ENCODE peak calls at places on chromosomes 3 and 15, in six cellular contexts. E, X, I, P, B and Q are unnamed samples.

GRCh38 chr15:97902140-97902780 is 58.2 kb upstream of the ARRDC4 start:
- DNase-seq in E (no peak), X (no peak), I (no peak), P (no peak), B (no peak), Q (no peak)

GRCh38 chr3:140207541-140207940 is 272.6 kb downstream of the CLSTN2 start:
- DNase-seq in E (no peak), X (no peak), I (no peak), P (no peak), B (no peak), Q (no peak)

GRCh38 chr15:101625169-101625568 is 27.0 kb downstream of the TM2D3 start:
- DNase-seq in E (no peak), X (no peak), I (no peak), P (no peak), B (no peak), Q (no peak)

GRCh38 chr3:11021611-11022011 is 29.1 kb downstream of the SLC6A1 start:
- DNase-seq in E (no peak), X (peak), I (no peak), P (no peak), B (no peak), Q (no peak)

GRCh38 chr3:188239577-188239976 is 85.6 kb downstream of the LPP start:
- DNase-seq in E (no peak), X (no peak), I (no peak), P (no peak), B (no peak), Q (no peak)

GRCh38 chr3:183537295-183537730 is 18.2 kb downstream of the KLHL6 start:
- DNase-seq in E (no peak), X (no peak), I (no peak), P (no peak), B (no peak), Q (no peak)

GRCh38 chr3:78506581-78507195 is 1261.1 kb downstream of the ROBO1 start:
- DNase-seq in E (no peak), X (no peak), I (no peak), P (no peak), B (no peak), Q (no peak)

GRCh38 chr3:157131861-157132260 is 28.1 kb downstream of the CCNL1 start:
- DNase-seq in E (no peak), X (no peak), I (no peak), P (no peak), B (no peak), Q (no peak)

GRCh38 chr15:88497109-88497761 is 29.7 kb downstream of the MRPS11 start:
- DNase-seq in E (no peak), X (no peak), I (no peak), P (no peak), B (no peak), Q (no peak)

GRCh38 chr15:41558400-41559238 is at the start of gene TYRO3:
- DNase-seq in E (no peak), X (peak), I (peak), P (no peak), B (no peak), Q (peak)

GRCh38 chr15:70259030-70259424 is 161.3 kb upstream of the TLE3 start:
- DNase-seq in E (no peak), X (no peak), I (no peak), P (no peak), B (peak), Q (peak)

GRCh38 chr3:124374583-124374982 is 355.7 kb upstream of the UMPS start:
- DNase-seq in E (no peak), X (no peak), I (no peak), P (no peak), B (no peak), Q (no peak)

GRCh38 chr15:95051881-95052280 is 820.5 kb downstream of the MCTP2 start:
- DNase-seq in E (no peak), X (no peak), I (no peak), P (no peak), B (no peak), Q (no peak)

GRCh38 chr3:28940530-28940929 is 340.3 kb upstream of the RBMS3 start:
- DNase-seq in E (no peak), X (no peak), I (no peak), P (no peak), B (no peak), Q (peak)

GRCh38 chr15:58475573-58476524 is 44.1 kb downstream of the LIPC start:
- DNase-seq in E (no peak), X (no peak), I (peak), P (no peak), B (peak), Q (no peak)

GRCh38 chr3:21390856-21391255 is 360.2 kb downstream of the ZNF385D start:
- DNase-seq in E (no peak), X (no peak), I (no peak), P (no peak), B (no peak), Q (no peak)

GRCh38 chr3:71092665-71093064 is 490.9 kb downstream of the FOXP1 start:
- DNase-seq in E (no peak), X (no peak), I (no peak), P (no peak), B (no peak), Q (no peak)

GRCh38 chr15:52095597-52096262 is 16.8 kb downstream of the BCL2L10 start:
- DNase-seq in E (no peak), X (no peak), I (no peak), P (peak), B (no peak), Q (no peak)

GRCh38 chr3:151285940-151286339 is 7.6 kb upstream of the P2RY14 start:
- DNase-seq in E (no peak), X (no peak), I (no peak), P (no peak), B (no peak), Q (no peak)

GRCh38 chr3:169479314-169479939 is 184.1 kb downstream of the MECOM start:
- DNase-seq in E (no peak), X (no peak), I (no peak), P (no peak), B (no peak), Q (no peak)

GRCh38 chr3:192857148-192857735 is 60.4 kb downstream of the MB21D2 start:
- DNase-seq in E (no peak), X (no peak), I (no peak), P (no peak), B (no peak), Q (no peak)

GRCh38 chr15:45715528-45715927 is 80.7 kb downstream of the SQOR start:
- DNase-seq in E (no peak), X (no peak), I (peak), P (no peak), B (no peak), Q (no peak)

GRCh38 chr3:194307849-194308248 is 43.3 kb downstream of the CPN2 start:
- DNase-seq in E (no peak), X (no peak), I (no peak), P (no peak), B (no peak), Q (no peak)

GRCh38 chr3:12545473-12545791 is at the start of gene MKRN2OS:
- DNase-seq in E (no peak), X (no peak), I (peak), P (no peak), B (no peak), Q (no peak)

GRCh38 chr3:38649500-38650247 is at the start of gene SCN5A:
- DNase-seq in E (no peak), X (no peak), I (peak), P (peak), B (no peak), Q (peak)

GRCh38 chr3:17094551-17094950 is 209.8 kb downstream of the PLCL2 start:
- DNase-seq in E (no peak), X (no peak), I (no peak), P (no peak), B (no peak), Q (no peak)

GRCh38 chr3:105747056-105747455 is 121.8 kb downstream of the CBLB start:
- DNase-seq in E (no peak), X (no peak), I (no peak), P (peak), B (no peak), Q (no peak)

GRCh38 chr3:136979684-136980083 is 21.9 kb downstream of the IL20RB start:
- DNase-seq in E (no peak), X (no peak), I (no peak), P (no peak), B (no peak), Q (no peak)

GRCh38 chr3:107753494-107753893 is 230.7 kb downstream of the BBX start:
- DNase-seq in E (no peak), X (peak), I (peak), P (peak), B (peak), Q (peak)

GRCh38 chr3:18351823-18352744 is 73.1 kb downstream of the SATB1 start:
- DNase-seq in E (no peak), X (no peak), I (no peak), P (no peak), B (no peak), Q (no peak)

GRCh38 chr3:129314757-129315385 is 36.2 kb downstream of the HMCES start:
- DNase-seq in E (peak), X (peak), I (peak), P (peak), B (no peak), Q (peak)

GRCh38 chr3:129312671-129313414 is 34.2 kb downstream of the HMCES start:
- DNase-seq in E (no peak), X (no peak), I (no peak), P (peak), B (no peak), Q (no peak)

GRCh38 chr3:129312021-129312639 is 33.5 kb downstream of the HMCES start:
- DNase-seq in E (no peak), X (no peak), I (no peak), P (no peak), B (no peak), Q (no peak)

GRCh38 chr3:129313983-129314756 is 35.5 kb downstream of the HMCES start:
- DNase-seq in E (no peak), X (no peak), I (peak), P (peak), B (no peak), Q (no peak)

GRCh38 chr3:129313415-129313982 is 34.8 kb downstream of the HMCES start:
- DNase-seq in E (no peak), X (no peak), I (no peak), P (no peak), B (no peak), Q (peak)
- H3K4me3 ChIP-seq in E (peak), X (no peak), I (no peak), P (no peak), B (no peak), Q (no peak)

DNA sequence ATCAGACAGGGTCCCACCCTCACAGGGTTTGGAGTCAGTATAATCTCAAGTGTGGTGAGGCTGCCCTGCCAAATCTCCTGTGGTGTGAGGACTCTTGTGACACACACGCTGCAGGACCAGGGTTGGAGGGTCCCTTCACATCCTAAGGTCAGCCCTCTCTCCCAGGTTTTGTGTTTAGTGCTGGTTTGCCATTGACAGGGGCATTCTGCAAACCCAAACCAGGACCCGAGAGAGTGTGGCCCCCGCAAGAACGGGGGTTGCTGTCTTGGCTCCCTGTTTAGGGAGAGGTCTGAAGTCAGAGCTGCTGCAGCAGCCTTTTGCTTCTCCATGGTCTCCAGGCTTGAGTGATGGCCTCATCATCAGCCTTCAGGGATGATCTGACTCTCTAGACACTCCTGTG is 14.7 kb downstream of the FAM107A start:
- DNase-seq in E (no peak), X (no peak), I (no peak), P (no peak), B (no peak), Q (no peak)
- H3K4me3 ChIP-seq in E (no peak), X (no peak), I (no peak), P (no peak), B (no peak), Q (no peak)

GRCh38 chr3:190446492-190447301 is 3.0 kb downstream of the TMEM207 start:
- DNase-seq in E (no peak), X (no peak), I (peak), P (no peak), B (no peak), Q (no peak)
- H3K4me3 ChIP-seq in E (no peak), X (no peak), I (no peak), P (no peak), B (no peak), Q (no peak)

GRCh38 chr15:33066584-33066983 is 127.9 kb downstream of the FMN1 start:
- DNase-seq in E (no peak), X (no peak), I (no peak), P (no peak), B (no peak), Q (no peak)
- H3K4me3 ChIP-seq in E (no peak), X (no peak), I (no peak), P (no peak), B (no peak), Q (no peak)

GRCh38 chr3:54792584-54792983 is 135.3 kb downstream of the LRTM1 start:
- DNase-seq in E (no peak), X (no peak), I (no peak), P (no peak), B (peak), Q (no peak)

GRCh38 chr3:54785976-54786375 is 141.9 kb downstream of the LRTM1 start:
- DNase-seq in E (no peak), X (no peak), I (no peak), P (no peak), B (no peak), Q (no peak)

GRCh38 chr3:54790046-54790445 is 137.8 kb downstream of the LRTM1 start:
- DNase-seq in E (no peak), X (no peak), I (no peak), P (no peak), B (no peak), Q (no peak)

GRCh38 chr3:54791552-54792156 is 136.2 kb downstream of the LRTM1 start:
- DNase-seq in E (no peak), X (no peak), I (no peak), P (no peak), B (no peak), Q (no peak)
- H3K4me3 ChIP-seq in E (no peak), X (no peak), I (no peak), P (no peak), B (no peak), Q (no peak)

DNA sequence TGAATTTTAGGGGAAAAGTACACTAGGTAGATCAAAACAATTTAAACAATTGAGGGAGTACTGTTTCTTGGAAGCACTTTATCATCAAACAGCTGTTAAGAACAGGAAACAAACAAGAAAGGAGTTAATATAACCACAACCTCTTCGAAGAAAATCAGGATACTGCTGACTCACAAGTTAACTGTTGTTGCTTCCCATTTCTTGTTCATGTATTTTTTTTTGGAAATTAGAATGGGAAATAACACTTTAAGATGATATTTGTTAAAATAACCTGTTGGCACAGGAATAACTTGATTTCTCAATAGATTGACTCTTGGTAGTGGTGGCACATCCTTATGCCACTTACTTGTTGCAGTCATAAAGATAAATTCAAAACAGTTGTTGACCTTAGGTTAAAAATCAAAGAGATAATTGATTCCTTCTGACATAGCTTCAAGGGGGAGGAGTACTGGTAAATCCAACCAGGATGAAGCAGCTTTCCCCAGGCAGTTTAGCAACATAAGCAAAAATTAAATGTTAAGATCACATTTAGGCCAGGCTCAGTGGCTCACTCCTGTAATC is 3.3 kb downstream of the BNIP2 start:
- DNase-seq in E (no peak), X (no peak), I (no peak), P (no peak), B (no peak), Q (no peak)
- H3K4me3 ChIP-seq in E (no peak), X (no peak), I (no peak), P (no peak), B (no peak), Q (peak)

DNA sequence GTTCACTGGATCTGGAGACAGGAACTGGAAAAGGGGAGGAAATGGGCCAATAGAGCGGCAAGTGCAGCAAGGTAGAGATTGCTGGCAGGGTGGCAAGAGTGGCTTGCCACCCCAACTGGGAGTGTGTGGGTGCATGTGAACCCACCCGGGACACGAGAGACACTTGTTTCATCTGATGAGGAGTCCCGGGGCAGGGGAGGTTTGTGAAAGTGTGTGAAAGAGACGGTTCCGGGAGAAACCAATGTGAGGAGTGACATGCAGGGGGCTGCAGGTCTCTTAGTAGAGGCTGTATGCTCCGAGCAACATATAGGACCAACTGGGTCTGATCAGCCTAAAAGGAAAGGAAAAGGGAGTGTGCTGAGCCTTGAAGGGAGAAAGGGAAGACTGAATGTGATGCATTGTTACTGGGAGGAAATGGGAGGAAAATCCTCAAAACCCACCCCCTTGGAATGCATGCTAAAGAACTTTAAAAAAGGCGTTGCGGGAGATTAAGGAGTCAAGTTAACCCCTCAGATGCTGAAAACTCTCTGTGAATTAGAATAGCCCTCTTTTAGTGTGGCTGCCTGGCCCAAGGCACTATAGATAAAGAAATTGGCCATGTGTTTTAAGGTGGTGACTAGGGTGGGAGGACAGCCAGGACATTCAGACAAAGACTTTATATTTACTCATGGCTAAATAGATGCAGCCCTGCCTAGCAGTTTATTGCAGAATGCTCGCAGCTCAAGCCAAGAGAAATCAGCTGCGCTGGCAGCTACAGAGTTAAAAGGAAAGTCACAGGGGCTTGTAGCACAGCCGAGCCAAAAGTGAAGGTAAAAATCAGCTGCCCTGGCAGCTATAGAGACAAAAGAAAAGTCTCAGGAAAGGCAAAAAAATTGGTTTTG is 9.1 kb upstream of the SLC9C1 start:
- DNase-seq in E (no peak), X (no peak), I (no peak), P (no peak), B (no peak), Q (peak)
- H3K4me3 ChIP-seq in E (peak), X (peak), I (no peak), P (no peak), B (peak), Q (peak)